ENCODE peak calls at places on chromosomes 7 and 10, in five cellular contexts. One of them, this sample, is unnamed.

GRCh38 chr10:24162236-24162635 is 46.7 kb upstream of the KIAA1217 start:
- DNase-seq in GM23338: no peak
- DNase-seq in MM.1S: no peak
- DNase-seq in HCT116: no peak
- DNase-seq in SK-N-SH: no peak
- DNase-seq in this sample: no peak

GRCh38 chr10:129525408-129525807 is 58.4 kb downstream of the MGMT start:
- DNase-seq in MM.1S: no peak
- DNase-seq in SK-N-SH: no peak
- DNase-seq in HCT116: no peak
- DNase-seq in GM23338: no peak
- DNase-seq in this sample: no peak

GRCh38 chr10:77501152-77501845 is 136.3 kb downstream of the KCNMA1 start:
- DNase-seq in GM23338: no peak
- DNase-seq in HCT116: peak; percentile 41
- DNase-seq in SK-N-SH: no peak
- DNase-seq in MM.1S: no peak
- DNase-seq in this sample: peak; percentile 100

GRCh38 chr10:132476146-132477065 is 61.2 kb upstream of the INPP5A start:
- DNase-seq in GM23338: no peak
- DNase-seq in SK-N-SH: no peak
- DNase-seq in HCT116: no peak
- DNase-seq in MM.1S: no peak
- DNase-seq in this sample: no peak

GRCh38 chr7:2037805-2038635 is 194.7 kb downstream of the MAD1L1 start:
- DNase-seq in HCT116: no peak
- DNase-seq in MM.1S: no peak
- DNase-seq in GM23338: no peak
- DNase-seq in SK-N-SH: no peak
- DNase-seq in this sample: no peak

GRCh38 chr7:106668853-106669539 is 8.0 kb upstream of the CCDC71L start:
- DNase-seq in GM23338: no peak
- DNase-seq in MM.1S: no peak
- DNase-seq in SK-N-SH: no peak
- DNase-seq in HCT116: no peak
- DNase-seq in this sample: peak; percentile 64

GRCh38 chr10:97640868-97641811 is 669 bp downstream of the PI4K2A start:
- DNase-seq in GM23338: peak; percentile 69
- DNase-seq in MM.1S: peak; percentile 25
- DNase-seq in HCT116: no peak
- DNase-seq in SK-N-SH: peak; percentile 73
- DNase-seq in this sample: no peak

GRCh38 chr7:104979167-104979841 is 34.7 kb upstream of the KMT2E start:
- DNase-seq in HCT116: no peak
- DNase-seq in MM.1S: no peak
- DNase-seq in SK-N-SH: no peak
- DNase-seq in GM23338: peak; percentile 44
- DNase-seq in this sample: no peak

GRCh38 chr7:132463922-132464321 is 112.3 kb downstream of the PLXNA4 start:
- DNase-seq in HCT116: no peak
- DNase-seq in GM23338: no peak
- DNase-seq in MM.1S: no peak
- DNase-seq in SK-N-SH: no peak
- DNase-seq in this sample: no peak

GRCh38 chr7:35891004-35891830 is 90.4 kb downstream of the SEPTIN7 start:
- DNase-seq in GM23338: no peak
- DNase-seq in SK-N-SH: no peak
- DNase-seq in MM.1S: no peak
- DNase-seq in HCT116: no peak
- DNase-seq in this sample: peak; percentile 12

DNA sequence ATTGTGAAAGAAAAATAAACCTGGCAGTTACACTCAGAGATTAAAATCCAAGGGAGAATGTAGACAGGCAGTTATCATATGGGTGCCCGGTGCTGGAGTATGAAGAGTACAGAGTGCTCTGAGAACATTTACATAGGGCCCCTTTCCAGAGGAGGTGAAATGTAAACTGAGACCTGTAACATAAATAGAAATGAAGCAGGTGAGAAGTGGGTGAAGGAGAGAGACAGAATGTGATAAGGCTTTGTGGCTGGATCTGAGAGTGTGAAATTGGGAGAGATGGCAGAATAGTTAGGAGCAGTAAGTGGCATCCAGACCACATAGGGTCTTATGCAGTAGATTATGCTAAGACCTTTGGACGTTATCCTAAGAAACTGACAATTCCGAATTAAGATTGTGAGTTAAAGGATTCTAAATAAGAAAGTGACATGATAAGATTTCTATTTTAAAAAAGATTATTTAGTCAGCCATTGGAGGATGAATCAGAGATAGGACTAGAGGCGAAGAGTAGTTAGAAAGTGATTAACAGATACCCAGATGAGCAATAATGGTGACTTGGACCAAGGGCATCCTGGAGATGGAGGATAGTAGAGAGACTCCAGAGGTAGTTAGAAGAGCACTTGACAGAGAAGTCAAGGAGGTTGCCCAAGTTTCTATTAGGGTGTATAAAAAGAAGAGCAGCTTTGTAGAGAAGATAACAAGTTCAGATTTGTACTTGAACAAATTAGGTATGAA is 36.7 kb downstream of the DNAH11 start:
- DNase-seq in MM.1S: no peak
- DNase-seq in GM23338: no peak
- DNase-seq in SK-N-SH: no peak
- DNase-seq in HCT116: no peak
- DNase-seq in this sample: no peak
- TF ChIP-seq CTCF in MM.1S: no peak
- TF ChIP-seq CTCF in GM23338: no peak
- TF ChIP-seq CTCF in SK-N-SH: no peak
- TF ChIP-seq CTCF in HCT116: no peak
- TF ChIP-seq CTCF in this sample: no peak

DNA sequence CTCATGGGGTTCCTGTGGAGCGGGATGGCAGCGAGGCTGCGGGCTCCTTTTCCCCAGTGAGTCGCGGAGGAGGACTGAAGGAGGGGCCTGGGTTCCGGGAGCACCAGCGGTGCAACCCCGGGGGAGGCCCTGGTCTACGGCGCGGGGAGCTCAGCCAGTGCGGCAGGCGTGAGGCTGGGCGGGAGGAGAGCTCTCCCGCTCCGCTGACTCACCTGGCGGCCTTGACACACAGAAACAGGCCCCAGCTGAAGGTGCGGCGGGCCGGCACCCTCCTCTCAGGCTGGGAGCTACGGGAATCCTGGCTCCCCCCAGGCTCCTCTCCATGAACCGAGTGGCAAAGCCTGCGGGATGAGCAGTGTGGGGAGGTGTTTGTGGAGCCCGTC is 6.8 kb upstream of the NOM1 start:
- DNase-seq in GM23338: peak; percentile 72
- DNase-seq in MM.1S: no peak
- DNase-seq in SK-N-SH: no peak
- DNase-seq in HCT116: no peak
- DNase-seq in this sample: no peak
- TF ChIP-seq EZH2phosphoT487 in GM23338: no peak
- TF ChIP-seq EZH2phosphoT487 in MM.1S: no peak
- TF ChIP-seq EZH2phosphoT487 in SK-N-SH: no peak
- TF ChIP-seq EZH2phosphoT487 in HCT116: no peak
- TF ChIP-seq EZH2phosphoT487 in this sample: no peak

GRCh38 chr10:73772280-73773151 is 9.3 kb upstream of the CHCHD1 start:
- DNase-seq in SK-N-SH: peak; percentile 95
- DNase-seq in MM.1S: peak; percentile 75
- DNase-seq in HCT116: peak; percentile 52
- DNase-seq in GM23338: peak; percentile 83
- DNase-seq in this sample: peak; percentile 99
- TF ChIP-seq CTCF in SK-N-SH: no peak
- TF ChIP-seq CTCF in MM.1S: no peak
- TF ChIP-seq CTCF in HCT116: no peak
- TF ChIP-seq CTCF in GM23338: no peak
- TF ChIP-seq CTCF in this sample: peak; percentile 53

GRCh38 chr7:66517212-66517909 is 111.3 kb upstream of the KCTD7 start:
- DNase-seq in MM.1S: no peak
- DNase-seq in SK-N-SH: no peak
- DNase-seq in HCT116: no peak
- DNase-seq in GM23338: no peak
- DNase-seq in this sample: no peak
- TF ChIP-seq EZH2phosphoT487 in MM.1S: no peak
- TF ChIP-seq EZH2phosphoT487 in SK-N-SH: no peak
- TF ChIP-seq EZH2phosphoT487 in HCT116: no peak
- TF ChIP-seq EZH2phosphoT487 in GM23338: no peak
- TF ChIP-seq EZH2phosphoT487 in this sample: no peak